ENCODE peak calls at places on chromosome 20, in eight cellular contexts. X is NCI-H1105; H is brain microvascular endothelial cell; G is cardiac muscle cell; Z is upper lobe of left lung; A is CD8-positive, alpha-beta T cell; K is Caco-2; J is heart left ventricle. C is an unnamed sample.

GRCh38 chr20:3420211-3420707 is 12.8 kb upstream of the DNAAF9 start:
- DNase-seq in K (no peak), A (no peak), Z (peak; percentile 64), G (no peak), H (peak; percentile 13), J (peak; percentile 23), X (peak; percentile 55), C (no peak)

GRCh38 chr20:2219481-2220006 is 76.3 kb upstream of the TGM3 start:
- DNase-seq in J (no peak), H (no peak), A (no peak), Z (no peak), G (no peak), K (no peak), X (no peak), C (no peak)

GRCh38 chr20:36754656-36755222 is 8.8 kb upstream of the NDRG3 start:
- DNase-seq in J (peak; percentile 51), H (peak; percentile 53), K (peak; percentile 86), A (no peak), X (peak; percentile 38), Z (peak; percentile 51), G (peak; percentile 82), C (peak; percentile 66)

GRCh38 chr20:57881466-57882405 is 171.9 kb upstream of the PMEPA1 start:
- DNase-seq in G (no peak), A (peak; percentile 17), Z (peak; percentile 16), K (peak; percentile 33), J (no peak), X (no peak), H (no peak), C (no peak)

GRCh38 chr20:41599699-41600104 is 18.5 kb downstream of the CHD6 start:
- DNase-seq in G (no peak), K (no peak), J (no peak), A (no peak), X (no peak), H (no peak), Z (no peak), C (no peak)

GRCh38 chr20:63177134-63177784 is 38.7 kb downstream of the YTHDF1 start:
- DNase-seq in G (no peak), Z (no peak), A (no peak), H (no peak), J (no peak), X (no peak), K (no peak), C (peak; percentile 64)

GRCh38 chr20:20229595-20229994 is 138.3 kb upstream of the INSM1 start:
- DNase-seq in K (no peak), J (no peak), H (no peak), A (no peak), X (no peak), Z (no peak), G (no peak), C (no peak)

GRCh38 chr20:48776306-48776705 is 51.5 kb downstream of the PREX1 start:
- DNase-seq in H (peak; percentile 84), A (no peak), K (no peak), X (no peak), G (no peak), J (no peak), Z (no peak), C (no peak)

GRCh38 chr20:51510961-51511360 is 31.6 kb downstream of the NFATC2 start:
- DNase-seq in X (no peak), A (no peak), Z (no peak), H (no peak), K (no peak), G (no peak), J (no peak), C (no peak)

GRCh38 chr20:44643596-44644383 is 7.7 kb downstream of the ADA start:
- DNase-seq in A (peak; percentile 60), J (peak; percentile 75), G (peak; percentile 41), X (no peak), H (peak; percentile 95), Z (peak; percentile 72), K (no peak), C (no peak)

GRCh38 chr20:1993986-1994385 is at the start of gene PDYN:
- DNase-seq in H (no peak), G (no peak), A (no peak), K (no peak), J (no peak), X (no peak), Z (no peak), C (no peak)

GRCh38 chr20:47352332-47353223 is 3.9 kb downstream of the ZMYND8 start:
- DNase-seq in H (no peak), J (peak; percentile 51), X (peak; percentile 43), G (no peak), Z (peak; percentile 50), A (no peak), K (no peak), C (no peak)

GRCh38 chr20:44187763-44188709 is 1.0 kb upstream of the JPH2 start:
- DNase-seq in H (no peak), A (no peak), J (no peak), K (peak; percentile 51), G (peak; percentile 67), Z (no peak), X (no peak), C (peak; percentile 37)

GRCh38 chr20:46350201-46350985 is 42.1 kb upstream of the CDH22 start:
- DNase-seq in G (no peak), K (no peak), X (no peak), H (peak; percentile 95), J (no peak), A (no peak), Z (no peak), C (no peak)

GRCh38 chr20:45970646-45971424 is 1.2 kb downstream of the ZNF335 start:
- DNase-seq in K (peak; percentile 65), X (no peak), A (no peak), Z (no peak), J (no peak), G (no peak), H (peak; percentile 17), C (no peak)

GRCh38 chr20:44031001-44031574 is 116.4 kb downstream of the TOX2 start:
- DNase-seq in H (no peak), X (no peak), G (no peak), A (peak; percentile 44), Z (no peak), J (no peak), K (peak; percentile 28), C (peak; percentile 23)

GRCh38 chr20:31719644-31720485 is 2.8 kb downstream of the BCL2L1 start:
- DNase-seq in Z (no peak), H (no peak), A (no peak), K (peak; percentile 100), G (no peak), X (no peak), J (no peak), C (no peak)

GRCh38 chr20:50915424-50915823 is 15.8 kb downstream of the ADNP start:
- DNase-seq in J (no peak), A (no peak), Z (no peak), K (no peak), H (peak; percentile 11), X (no peak), G (no peak), C (no peak)

GRCh38 chr20:41854765-41855164 is 236.6 kb upstream of the CHD6 start:
- DNase-seq in Z (no peak), H (no peak), G (no peak), K (no peak), X (no peak), A (no peak), J (no peak), C (no peak)

GRCh38 chr20:50746138-50746940 is 15.0 kb downstream of the PARD6B start:
- DNase-seq in J (no peak), X (peak; percentile 7), H (no peak), K (peak; percentile 67), G (peak; percentile 51), Z (no peak), A (no peak), C (no peak)

GRCh38 chr20:57662028-57662312 is 41.7 kb upstream of the ZBP1 start:
- DNase-seq in J (peak; percentile 6), Z (peak; percentile 5), H (no peak), G (no peak), X (no peak), A (no peak), K (peak; percentile 22), C (no peak)

GRCh38 chr20:62405108-62405980 is 1.7 kb downstream of the CABLES2 start:
- DNase-seq in G (peak; percentile 62), J (peak; percentile 44), Z (peak; percentile 70), A (no peak), K (peak; percentile 94), H (peak; percentile 35), X (no peak), C (no peak)

GRCh38 chr20:41697861-41698559 is 79.8 kb upstream of the CHD6 start:
- DNase-seq in A (no peak), J (no peak), K (no peak), Z (no peak), H (peak; percentile 48), G (peak; percentile 13), X (peak; percentile 61), C (peak; percentile 19)

GRCh38 chr20:1827974-1828785 is 67.0 kb upstream of the SIRPA start:
- DNase-seq in Z (peak; percentile 38), G (no peak), H (no peak), X (no peak), A (no peak), K (no peak), J (peak; percentile 79), C (no peak)

GRCh38 chr20:34710861-34711574 is 6.9 kb downstream of the TP53INP2 start:
- DNase-seq in K (peak; percentile 54), Z (no peak), J (no peak), H (no peak), X (no peak), G (no peak), A (no peak), C (peak; percentile 27)